ENCODE peak calls at places on chromosome 9, in five cellular contexts. V, B, X, E and U are unnamed samples.
A peak's percentile ranks its signal among the peaks of the same experiment; 100 is the strongest.

GRCh38 chr9:135809166-135809565 is 98.2 kb downstream of the CAMSAP1 start:
- DNase-seq in V (no peak), B (no peak), X (peak; percentile 28), E (peak; percentile 88), U (no peak)

GRCh38 chr9:2439957-2440356 is 181.6 kb upstream of the VLDLR start:
- DNase-seq in V (no peak), B (no peak), X (no peak), E (no peak), U (no peak)

GRCh38 chr9:23938908-23939307 is 112.9 kb upstream of the ELAVL2 start:
- DNase-seq in V (peak; percentile 3), B (no peak), X (no peak), E (no peak), U (no peak)

GRCh38 chr9:109883623-109884022 is 103.6 kb downstream of the PALM2AKAP2 start:
- DNase-seq in V (no peak), B (no peak), X (no peak), E (no peak), U (no peak)

GRCh38 chr9:7816021-7816420 is 16.4 kb upstream of the DMAC1 start:
- DNase-seq in V (no peak), B (no peak), X (no peak), E (no peak), U (no peak)

GRCh38 chr9:581673-582497 is 259.6 kb upstream of the DMRT1 start:
- DNase-seq in V (no peak), B (no peak), X (no peak), E (no peak), U (no peak)

GRCh38 chr9:103816146-103816545 is 278.0 kb upstream of the SMC2 start:
- DNase-seq in V (peak; percentile 52), B (no peak), X (no peak), E (no peak), U (no peak)

GRCh38 chr9:116594552-116594951 is 92.6 kb upstream of the TRIM32 start:
- DNase-seq in V (no peak), B (no peak), X (peak; percentile 60), E (peak; percentile 95), U (no peak)

GRCh38 chr9:127278372-127278771 is 13.8 kb downstream of the GARNL3 start:
- DNase-seq in V (no peak), B (no peak), X (no peak), E (no peak), U (no peak)

GRCh38 chr9:6667633-6668280 is 22.2 kb upstream of the GLDC start:
- DNase-seq in V (peak; percentile 51), B (no peak), X (peak; percentile 40), E (peak; percentile 45), U (no peak)

GRCh38 chr9:129863059-129863690 is 27.9 kb downstream of the USP20 start:
- DNase-seq in V (no peak), B (no peak), X (peak; percentile 79), E (peak; percentile 48), U (no peak)

GRCh38 chr9:133812941-133813748 is 75.0 kb upstream of the SARDH start:
- DNase-seq in V (no peak), B (no peak), X (no peak), E (no peak), U (no peak)

GRCh38 chr9:71004196-71004595 is 117.2 kb downstream of the TRPM3 start:
- DNase-seq in V (no peak), B (no peak), X (no peak), E (no peak), U (no peak)

GRCh38 chr9:123990427-123990826 is 21.1 kb upstream of the LHX2 start:
- DNase-seq in V (no peak), B (no peak), X (no peak), E (no peak), U (no peak)

GRCh38 chr9:36818965-36819870 is 214.8 kb downstream of the PAX5 start:
- DNase-seq in V (no peak), B (no peak), X (no peak), E (no peak), U (no peak)

GRCh38 chr9:17863213-17863883 is 284.5 kb downstream of the SH3GL2 start:
- DNase-seq in V (no peak), B (no peak), X (no peak), E (no peak), U (no peak)

GRCh38 chr9:134135343-134136116 is at the start of gene WDR5:
- DNase-seq in V (peak; percentile 83), B (peak; percentile 89), X (peak; percentile 86), E (peak; percentile 86), U (peak; percentile 56)

GRCh38 chr9:123590499-123590898 is 234.5 kb downstream of the CRB2 start:
- DNase-seq in V (no peak), B (peak; percentile 57), X (no peak), E (no peak), U (no peak)

GRCh38 chr9:127853312-127854168 is 918 bp downstream of the ENG start:
- DNase-seq in V (no peak), B (no peak), X (no peak), E (no peak), U (no peak)

GRCh38 chr9:130128782-130129424 is 43.3 kb upstream of the NCS1 start:
- DNase-seq in V (no peak), B (no peak), X (peak; percentile 95), E (peak; percentile 93), U (no peak)

GRCh38 chr9:128175743-128176142 is 15.6 kb downstream of the CIZ1 start:
- DNase-seq in V (no peak), B (no peak), X (no peak), E (no peak), U (no peak)

GRCh38 chr9:120110520-120110919 is 469.4 kb downstream of the CDK5RAP2 start:
- DNase-seq in V (peak; percentile 35), B (peak; percentile 38), X (no peak), E (no peak), U (no peak)

GRCh38 chr9:98101868-98102273 is 17.2 kb downstream of the TRIM14 start:
- DNase-seq in V (peak; percentile 22), B (peak; percentile 85), X (peak; percentile 33), E (no peak), U (no peak)

GRCh38 chr9:3894764-3895163 is 369.0 kb upstream of the RFX3 start:
- DNase-seq in V (no peak), B (no peak), X (peak; percentile 94), E (peak; percentile 98), U (no peak)

GRCh38 chr9:91802391-91802790 is 147.6 kb downstream of the ROR2 start:
- DNase-seq in V (no peak), B (no peak), X (no peak), E (no peak), U (no peak)

GRCh38 chr9:2493578-2493977 is 128.0 kb upstream of the VLDLR start:
- DNase-seq in V (no peak), B (no peak), X (no peak), E (no peak), U (no peak)